ENCODE peak calls at places on chromosomes 7 and 10, in six cellular contexts. One of them, this sample, is unnamed.

GRCh38 chr7:4434306-4434705 is 247.8 kb upstream of the FOXK1 start:
- DNase-seq in mammary epithelial cell: no peak
- DNase-seq in CD8-positive, alpha-beta T cell: no peak
- DNase-seq in left ventricle myocardium inferior: no peak
- DNase-seq in SK-N-SH: no peak
- DNase-seq in psoas muscle: no peak
- DNase-seq in this sample: no peak

GRCh38 chr10:49286686-49287085 is 12.3 kb upstream of the C10orf71 start:
- DNase-seq in mammary epithelial cell: no peak
- DNase-seq in SK-N-SH: no peak
- DNase-seq in left ventricle myocardium inferior: no peak
- DNase-seq in CD8-positive, alpha-beta T cell: no peak
- DNase-seq in psoas muscle: no peak
- DNase-seq in this sample: no peak

GRCh38 chr7:51357821-51358220 is 41.2 kb upstream of the COBL start:
- DNase-seq in SK-N-SH: no peak
- DNase-seq in psoas muscle: no peak
- DNase-seq in CD8-positive, alpha-beta T cell: no peak
- DNase-seq in mammary epithelial cell: no peak
- DNase-seq in left ventricle myocardium inferior: no peak
- DNase-seq in this sample: no peak

GRCh38 chr7:45151967-45152366 is 5.6 kb upstream of the RAMP3 start:
- DNase-seq in CD8-positive, alpha-beta T cell: no peak
- DNase-seq in left ventricle myocardium inferior: no peak
- DNase-seq in psoas muscle: no peak
- DNase-seq in mammary epithelial cell: no peak
- DNase-seq in SK-N-SH: no peak
- DNase-seq in this sample: no peak

GRCh38 chr10:74175510-74176379 is 24.7 kb downstream of the ADK start:
- DNase-seq in SK-N-SH: no peak
- DNase-seq in left ventricle myocardium inferior: no peak
- DNase-seq in mammary epithelial cell: no peak
- DNase-seq in psoas muscle: no peak
- DNase-seq in CD8-positive, alpha-beta T cell: no peak
- DNase-seq in this sample: no peak

GRCh38 chr7:34277016-34277800 is 371.9 kb downstream of the BMPER start:
- DNase-seq in SK-N-SH: no peak
- DNase-seq in CD8-positive, alpha-beta T cell: no peak
- DNase-seq in mammary epithelial cell: no peak
- DNase-seq in psoas muscle: no peak
- DNase-seq in left ventricle myocardium inferior: no peak
- DNase-seq in this sample: no peak

GRCh38 chr7:143512488-143513340 is 35.0 kb downstream of the TAS2R41 start:
- DNase-seq in CD8-positive, alpha-beta T cell: no peak
- DNase-seq in SK-N-SH: no peak
- DNase-seq in mammary epithelial cell: peak; percentile 71
- DNase-seq in left ventricle myocardium inferior: no peak
- DNase-seq in psoas muscle: no peak
- DNase-seq in this sample: no peak

GRCh38 chr7:37333075-37333474 is 115.6 kb downstream of the ELMO1 start:
- DNase-seq in psoas muscle: no peak
- DNase-seq in CD8-positive, alpha-beta T cell: no peak
- DNase-seq in mammary epithelial cell: no peak
- DNase-seq in left ventricle myocardium inferior: no peak
- DNase-seq in SK-N-SH: no peak
- DNase-seq in this sample: no peak

GRCh38 chr10:35219906-35220890 is 93.6 kb downstream of the CREM start:
- DNase-seq in SK-N-SH: no peak
- DNase-seq in left ventricle myocardium inferior: no peak
- DNase-seq in CD8-positive, alpha-beta T cell: no peak
- DNase-seq in mammary epithelial cell: no peak
- DNase-seq in psoas muscle: no peak
- DNase-seq in this sample: no peak

GRCh38 chr7:44378744-44379143 is 53.4 kb upstream of the CAMK2B start:
- DNase-seq in SK-N-SH: no peak
- DNase-seq in left ventricle myocardium inferior: no peak
- DNase-seq in mammary epithelial cell: peak; percentile 84
- DNase-seq in psoas muscle: no peak
- DNase-seq in CD8-positive, alpha-beta T cell: no peak
- DNase-seq in this sample: no peak

GRCh38 chr10:82922046-82922445 is 1047.1 kb downstream of the NRG3 start:
- DNase-seq in SK-N-SH: no peak
- DNase-seq in left ventricle myocardium inferior: no peak
- DNase-seq in psoas muscle: no peak
- DNase-seq in mammary epithelial cell: no peak
- DNase-seq in CD8-positive, alpha-beta T cell: no peak
- DNase-seq in this sample: no peak

GRCh38 chr10:44426247-44427034 is 41.5 kb upstream of the CXCL12 start:
- DNase-seq in SK-N-SH: no peak
- DNase-seq in mammary epithelial cell: no peak
- DNase-seq in psoas muscle: no peak
- DNase-seq in left ventricle myocardium inferior: no peak
- DNase-seq in CD8-positive, alpha-beta T cell: no peak
- DNase-seq in this sample: no peak

GRCh38 chr10:75502838-75503237 is 71.4 kb downstream of the LRMDA start:
- DNase-seq in left ventricle myocardium inferior: no peak
- DNase-seq in CD8-positive, alpha-beta T cell: no peak
- DNase-seq in psoas muscle: no peak
- DNase-seq in SK-N-SH: no peak
- DNase-seq in mammary epithelial cell: no peak
- DNase-seq in this sample: no peak

GRCh38 chr10:28036587-28036986 is 37.7 kb upstream of the ODAD2 start:
- DNase-seq in mammary epithelial cell: no peak
- DNase-seq in CD8-positive, alpha-beta T cell: no peak
- DNase-seq in SK-N-SH: no peak
- DNase-seq in psoas muscle: no peak
- DNase-seq in left ventricle myocardium inferior: no peak
- DNase-seq in this sample: no peak

GRCh38 chr7:79506481-79506880 is 53.0 kb upstream of the MAGI2 start:
- DNase-seq in psoas muscle: no peak
- DNase-seq in mammary epithelial cell: no peak
- DNase-seq in left ventricle myocardium inferior: no peak
- DNase-seq in CD8-positive, alpha-beta T cell: no peak
- DNase-seq in SK-N-SH: no peak
- DNase-seq in this sample: no peak

GRCh38 chr7:140455743-140456142 is 23.6 kb downstream of the MKRN1 start:
- DNase-seq in SK-N-SH: no peak
- DNase-seq in mammary epithelial cell: no peak
- DNase-seq in psoas muscle: no peak
- DNase-seq in left ventricle myocardium inferior: no peak
- DNase-seq in CD8-positive, alpha-beta T cell: no peak
- DNase-seq in this sample: no peak

GRCh38 chr7:108094933-108095710 is 35.0 kb downstream of the LAMB4 start:
- DNase-seq in mammary epithelial cell: peak; percentile 93
- DNase-seq in left ventricle myocardium inferior: no peak
- DNase-seq in CD8-positive, alpha-beta T cell: no peak
- DNase-seq in SK-N-SH: peak; percentile 31
- DNase-seq in psoas muscle: no peak
- DNase-seq in this sample: no peak

GRCh38 chr10:71857934-71858890 is 7.2 kb upstream of the PSAP start:
- DNase-seq in psoas muscle: peak; percentile 56
- DNase-seq in CD8-positive, alpha-beta T cell: no peak
- DNase-seq in mammary epithelial cell: no peak
- DNase-seq in SK-N-SH: no peak
- DNase-seq in left ventricle myocardium inferior: peak; percentile 58
- DNase-seq in this sample: no peak

GRCh38 chr7:26713981-26714380 is 150.4 kb downstream of the SKAP2 start:
- DNase-seq in psoas muscle: no peak
- DNase-seq in SK-N-SH: no peak
- DNase-seq in CD8-positive, alpha-beta T cell: no peak
- DNase-seq in mammary epithelial cell: no peak
- DNase-seq in left ventricle myocardium inferior: no peak
- DNase-seq in this sample: no peak

GRCh38 chr10:118798186-118798811 is 43.5 kb upstream of the CACUL1 start:
- DNase-seq in psoas muscle: no peak
- DNase-seq in CD8-positive, alpha-beta T cell: no peak
- DNase-seq in SK-N-SH: no peak
- DNase-seq in mammary epithelial cell: peak; percentile 89
- DNase-seq in left ventricle myocardium inferior: no peak
- DNase-seq in this sample: no peak

GRCh38 chr7:91319326-91319725 is 55.1 kb downstream of the FZD1 start:
- DNase-seq in left ventricle myocardium inferior: no peak
- DNase-seq in CD8-positive, alpha-beta T cell: no peak
- DNase-seq in mammary epithelial cell: no peak
- DNase-seq in SK-N-SH: no peak
- DNase-seq in psoas muscle: no peak
- DNase-seq in this sample: no peak
- H3K4me3 ChIP-seq in left ventricle myocardium inferior: no peak overlapping the region
- H3K4me3 ChIP-seq in CD8-positive, alpha-beta T cell: no peak overlapping the region
- H3K4me3 ChIP-seq in mammary epithelial cell: no peak overlapping the region
- H3K4me3 ChIP-seq in SK-N-SH: no peak overlapping the region
- H3K4me3 ChIP-seq in psoas muscle: no peak overlapping the region
- H3K4me3 ChIP-seq in this sample: no peak overlapping the region

DNA sequence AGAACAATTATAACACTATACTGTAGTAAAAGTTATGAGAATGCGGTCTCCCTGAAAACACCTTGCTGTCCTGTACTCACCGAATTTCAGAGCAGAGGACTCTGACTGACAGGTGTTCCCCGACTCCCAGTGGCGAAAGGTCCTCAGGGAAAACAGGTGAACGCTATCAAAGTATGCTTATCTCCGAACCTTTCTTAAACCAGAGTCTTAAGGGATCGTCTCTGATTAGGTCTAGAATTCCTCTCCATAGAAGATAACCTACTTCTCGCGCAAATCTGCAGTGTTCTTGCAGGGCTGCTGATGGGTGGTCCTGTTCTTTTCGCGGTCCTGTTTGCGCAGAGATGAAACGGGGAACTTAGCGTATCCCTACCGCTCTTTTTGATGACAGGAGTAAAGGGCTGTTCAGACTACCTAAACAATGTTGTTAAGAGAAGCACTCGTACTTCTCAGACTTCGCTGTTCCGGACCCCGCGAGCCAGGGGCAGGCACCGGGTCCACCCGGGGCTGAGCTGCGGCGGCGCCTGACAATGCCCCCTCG is 981 bp upstream of the ZMYND11 start:
- DNase-seq in left ventricle myocardium inferior: peak; percentile 30
- DNase-seq in SK-N-SH: no peak
- DNase-seq in mammary epithelial cell: peak; percentile 23
- DNase-seq in CD8-positive, alpha-beta T cell: peak; percentile 24
- DNase-seq in psoas muscle: no peak
- DNase-seq in this sample: no peak
- TF ChIP-seq CTCF in left ventricle myocardium inferior: no peak
- TF ChIP-seq CTCF in SK-N-SH: no peak
- TF ChIP-seq CTCF in mammary epithelial cell: no peak
- TF ChIP-seq CTCF in CD8-positive, alpha-beta T cell: no peak
- TF ChIP-seq CTCF in psoas muscle: no peak
- TF ChIP-seq CTCF in this sample: no peak

GRCh38 chr7:134547738-134548054 is 1.2 kb upstream of the AKR1B15 start:
- DNase-seq in SK-N-SH: no peak
- DNase-seq in mammary epithelial cell: no peak
- DNase-seq in psoas muscle: peak; percentile 72
- DNase-seq in CD8-positive, alpha-beta T cell: no peak
- DNase-seq in left ventricle myocardium inferior: peak; percentile 62
- DNase-seq in this sample: no peak
- H3K4me3 ChIP-seq in SK-N-SH: peak overlapping the region; percentile 37
- H3K4me3 ChIP-seq in mammary epithelial cell: peak overlapping the region; percentile 42
- H3K4me3 ChIP-seq in psoas muscle: peak overlapping the region; percentile 73
- H3K4me3 ChIP-seq in CD8-positive, alpha-beta T cell: no peak overlapping the region
- H3K4me3 ChIP-seq in left ventricle myocardium inferior: peak overlapping the region; percentile 55
- H3K4me3 ChIP-seq in this sample: peak overlapping the region; percentile 20

GRCh38 chr7:6718124-6718523 is 11.4 kb upstream of the ZNF12 start:
- DNase-seq in CD8-positive, alpha-beta T cell: no peak
- DNase-seq in psoas muscle: no peak
- DNase-seq in mammary epithelial cell: no peak
- DNase-seq in left ventricle myocardium inferior: no peak
- DNase-seq in SK-N-SH: no peak
- DNase-seq in this sample: no peak
- TF ChIP-seq CTCF in CD8-positive, alpha-beta T cell: peak; percentile 17
- TF ChIP-seq CTCF in psoas muscle: no peak
- TF ChIP-seq CTCF in mammary epithelial cell: no peak
- TF ChIP-seq CTCF in left ventricle myocardium inferior: peak; percentile 11
- TF ChIP-seq CTCF in SK-N-SH: peak; percentile 21
- TF ChIP-seq CTCF in this sample: peak; percentile 11

GRCh38 chr10:86820509-86820908 is 64.1 kb downstream of the BMPR1A start:
- DNase-seq in psoas muscle: no peak
- DNase-seq in left ventricle myocardium inferior: no peak
- DNase-seq in SK-N-SH: no peak
- DNase-seq in CD8-positive, alpha-beta T cell: no peak
- DNase-seq in mammary epithelial cell: no peak
- DNase-seq in this sample: no peak
- H3K4me3 ChIP-seq in psoas muscle: no peak overlapping the region
- H3K4me3 ChIP-seq in left ventricle myocardium inferior: no peak overlapping the region
- H3K4me3 ChIP-seq in SK-N-SH: no peak overlapping the region
- H3K4me3 ChIP-seq in CD8-positive, alpha-beta T cell: no peak overlapping the region
- H3K4me3 ChIP-seq in mammary epithelial cell: no peak overlapping the region
- H3K4me3 ChIP-seq in this sample: no peak overlapping the region

GRCh38 chr7:130921391-130922180 is 187.6 kb upstream of the KLF14 start:
- DNase-seq in SK-N-SH: no peak
- DNase-seq in mammary epithelial cell: no peak
- DNase-seq in left ventricle myocardium inferior: peak; percentile 49
- DNase-seq in CD8-positive, alpha-beta T cell: no peak
- DNase-seq in psoas muscle: peak; percentile 69
- DNase-seq in this sample: no peak
- TF ChIP-seq CTCF in SK-N-SH: no peak
- TF ChIP-seq CTCF in mammary epithelial cell: no peak
- TF ChIP-seq CTCF in left ventricle myocardium inferior: no peak
- TF ChIP-seq CTCF in CD8-positive, alpha-beta T cell: no peak
- TF ChIP-seq CTCF in psoas muscle: no peak
- TF ChIP-seq CTCF in this sample: no peak

GRCh38 chr10:69217119-69217754 is 2.9 kb upstream of the HKDC1 start:
- DNase-seq in left ventricle myocardium inferior: no peak
- DNase-seq in psoas muscle: no peak
- DNase-seq in SK-N-SH: no peak
- DNase-seq in mammary epithelial cell: peak; percentile 91
- DNase-seq in CD8-positive, alpha-beta T cell: no peak
- DNase-seq in this sample: no peak

GRCh38 chr10:69220510-69220909 is 378 bp downstream of the HKDC1 start:
- DNase-seq in psoas muscle: no peak
- DNase-seq in CD8-positive, alpha-beta T cell: no peak
- DNase-seq in left ventricle myocardium inferior: no peak
- DNase-seq in mammary epithelial cell: no peak
- DNase-seq in SK-N-SH: no peak
- DNase-seq in this sample: no peak

GRCh38 chr10:69218831-69219230 is 1.3 kb upstream of the HKDC1 start:
- DNase-seq in CD8-positive, alpha-beta T cell: no peak
- DNase-seq in mammary epithelial cell: peak; percentile 28
- DNase-seq in left ventricle myocardium inferior: no peak
- DNase-seq in SK-N-SH: no peak
- DNase-seq in psoas muscle: no peak
- DNase-seq in this sample: no peak

GRCh38 chr10:69222157-69223027 is 2.3 kb downstream of the HKDC1 start:
- DNase-seq in SK-N-SH: peak; percentile 57
- DNase-seq in psoas muscle: no peak
- DNase-seq in mammary epithelial cell: peak; percentile 96
- DNase-seq in CD8-positive, alpha-beta T cell: peak; percentile 41
- DNase-seq in left ventricle myocardium inferior: no peak
- DNase-seq in this sample: peak; percentile 91

GRCh38 chr10:69220041-69220451 is at the start of gene HKDC1:
- DNase-seq in SK-N-SH: no peak
- DNase-seq in mammary epithelial cell: no peak
- DNase-seq in CD8-positive, alpha-beta T cell: no peak
- DNase-seq in left ventricle myocardium inferior: no peak
- DNase-seq in psoas muscle: no peak
- DNase-seq in this sample: no peak
- H3K4me3 ChIP-seq in SK-N-SH: no peak within 1 kb of the TSS
- H3K4me3 ChIP-seq in mammary epithelial cell: no peak within 1 kb of the TSS
- H3K4me3 ChIP-seq in CD8-positive, alpha-beta T cell: no peak within 1 kb of the TSS
- H3K4me3 ChIP-seq in left ventricle myocardium inferior: no peak within 1 kb of the TSS
- H3K4me3 ChIP-seq in psoas muscle: no peak within 1 kb of the TSS
- H3K4me3 ChIP-seq in this sample: no peak within 1 kb of the TSS